ENCODE peak calls at places on chromosomes 13 and 19, in eight cellular contexts. S is GM12878, A is esophagus squamous epithelium, C is body of pancreas, U is IMR-90, Y is NB4, D is stomach, O is testis. T is an unnamed sample.
A peak's percentile ranks its signal among the peaks of the same experiment; 100 is the strongest.

GRCh38 chr13:106491463-106491862 is 44.0 kb downstream of the EFNB2 start:
- DNase-seq in U (no peak), D (no peak), S (no peak), A (no peak), C (no peak), Y (no peak), O (no peak), T (no peak)

GRCh38 chr13:51895906-51896888 is 34.4 kb downstream of the CCDC70 start:
- DNase-seq in A (no peak), C (peak; percentile 68), U (peak; percentile 61), Y (peak; percentile 79), D (peak; percentile 67), S (no peak), O (peak; percentile 70), T (peak; percentile 72)

GRCh38 chr19:48900477-48901452 is 653 bp downstream of the NUCB1 start:
- DNase-seq in A (no peak), S (no peak), D (no peak), C (no peak), Y (peak; percentile 48), O (no peak), U (peak; percentile 35), T (peak; percentile 73)

GRCh38 chr13:45500492-45501174 is 35.9 kb downstream of the COG3 start:
- DNase-seq in S (no peak), U (peak; percentile 96), C (no peak), D (no peak), Y (peak; percentile 70), A (no peak), O (no peak), T (peak; percentile 7)

GRCh38 chr13:90105276-90105675 is 1242.2 kb upstream of the MIR17HG start:
- DNase-seq in D (no peak), A (no peak), C (no peak), O (no peak), Y (no peak), S (no peak), U (no peak), T (no peak)

GRCh38 chr19:6501740-6502648 is at the start of gene TUBB4A:
- DNase-seq in Y (peak; percentile 32), D (no peak), S (no peak), U (no peak), O (peak; percentile 59), A (no peak), C (no peak), T (no peak)

GRCh38 chr13:75481176-75482069 is 546 bp downstream of the TBC1D4 start:
- DNase-seq in A (no peak), C (peak; percentile 38), D (peak; percentile 34), Y (peak; percentile 51), U (no peak), S (no peak), O (peak; percentile 34), T (peak; percentile 64)

GRCh38 chr19:48135411-48135810 is 24.8 kb upstream of the PLA2G4C start:
- DNase-seq in C (peak; percentile 17), D (no peak), A (no peak), Y (peak; percentile 49), S (no peak), U (no peak), O (no peak), T (peak; percentile 71)

GRCh38 chr19:39409207-39409885 is 2.7 kb downstream of the ZFP36 start:
- DNase-seq in C (peak; percentile 95), A (peak; percentile 79), S (no peak), O (peak; percentile 90), D (peak; percentile 97), U (peak; percentile 61), Y (peak; percentile 72), T (peak; percentile 83)

GRCh38 chr19:39409886-39410619 is 2.4 kb upstream of the PLEKHG2 start:
- DNase-seq in D (peak; percentile 76), C (peak; percentile 63), U (no peak), O (peak; percentile 84), Y (peak; percentile 80), A (no peak), S (no peak), T (peak; percentile 57)

GRCh38 chr19:39407394-39407643 is 672 bp downstream of the ZFP36 start:
- DNase-seq in O (no peak), U (no peak), A (peak; percentile 39), D (no peak), Y (no peak), C (no peak), S (no peak), T (no peak)

GRCh38 chr19:39407644-39408391 is 1.2 kb downstream of the ZFP36 start:
- DNase-seq in A (no peak), Y (no peak), C (peak; percentile 54), O (no peak), D (peak; percentile 76), S (no peak), U (no peak), T (peak; percentile 57)

GRCh38 chr19:39408392-39409206 is 2.0 kb downstream of the ZFP36 start:
- DNase-seq in U (peak; percentile 52), O (no peak), D (no peak), Y (no peak), S (no peak), A (no peak), C (peak; percentile 50), T (no peak)
- TF ChIP-seq POLR2A in U (peak; percentile 76), O (no peak), D (peak; percentile 47), Y (no peak), S (peak; percentile 76), A (no peak), C (no peak), T (peak; percentile 87)

GRCh38 chr13:39603424-39603947 is 493 bp upstream of the LHFPL6 start:
- DNase-seq in C (no peak), Y (peak; percentile 62), O (peak; percentile 63), U (peak; percentile 24), S (no peak), D (no peak), A (no peak), T (no peak)

GRCh38 chr13:39601636-39602035 is 1.4 kb downstream of the LHFPL6 start:
- DNase-seq in D (no peak), O (no peak), Y (no peak), U (no peak), A (no peak), S (no peak), C (no peak), T (no peak)

GRCh38 chr13:39602277-39602613 is 748 bp downstream of the LHFPL6 start:
- DNase-seq in S (no peak), D (no peak), Y (peak; percentile 85), O (no peak), C (no peak), U (no peak), A (no peak), T (peak; percentile 58)

GRCh38 chr13:39604736-39605135 is 1.7 kb upstream of the LHFPL6 start:
- DNase-seq in C (no peak), Y (no peak), A (no peak), O (no peak), S (no peak), D (no peak), U (no peak), T (no peak)

DNA sequence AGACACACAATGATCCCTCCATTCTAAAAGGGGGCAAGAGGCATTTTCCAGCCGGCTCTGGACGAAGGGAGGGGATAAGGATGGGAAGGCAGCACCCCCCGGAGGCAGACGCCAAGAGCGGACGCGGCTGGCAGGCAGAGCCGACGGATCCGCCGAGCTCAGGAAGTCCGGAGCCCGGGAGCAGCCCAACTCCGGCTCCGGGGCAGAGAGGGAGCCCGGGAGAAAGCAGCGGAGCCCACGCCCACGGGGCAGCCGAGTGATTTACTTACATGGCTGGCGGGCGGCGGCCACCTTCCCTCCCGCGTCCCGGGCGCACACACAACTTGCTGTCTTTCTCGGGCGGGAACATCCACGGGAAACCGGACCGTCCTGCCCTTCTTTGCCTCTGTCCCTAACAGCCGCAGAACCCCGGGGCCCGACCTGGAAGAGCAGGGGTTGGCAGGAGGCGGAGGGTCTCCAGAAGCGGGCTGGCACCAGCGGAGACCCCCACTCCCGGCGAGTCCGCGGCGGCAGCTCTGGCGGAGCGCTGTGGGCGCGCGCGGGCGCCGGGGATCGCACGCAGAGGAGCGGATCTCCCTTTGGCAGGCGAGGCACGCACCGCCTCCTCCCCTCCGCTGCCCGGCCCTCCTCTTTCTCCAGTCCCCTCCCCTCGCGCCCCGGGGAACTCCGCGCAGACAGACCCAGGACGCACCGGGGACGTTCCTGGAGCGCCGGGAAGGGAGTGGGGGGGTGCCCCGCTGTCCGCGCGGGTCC is at the start of gene LHFPL6:
- DNase-seq in Y (peak; percentile 86), A (no peak), D (peak; percentile 73), O (peak; percentile 90), C (peak; percentile 65), U (peak; percentile 77), S (no peak), T (peak; percentile 55)
- TF ChIP-seq POLR2A in Y (peak; percentile 64), A (no peak), D (no peak), O (no peak), C (peak; percentile 24), U (no peak), S (peak; percentile 53), T (no peak)

GRCh38 chr19:1906985-1907562 is 1.9 kb downstream of the ADAT3 start:
- DNase-seq in S (no peak), O (no peak), C (no peak), A (no peak), D (no peak), Y (no peak), U (no peak), T (no peak)

GRCh38 chr19:1905863-1906375 is 720 bp downstream of the ADAT3 start:
- DNase-seq in Y (no peak), A (no peak), D (no peak), O (no peak), S (no peak), U (no peak), C (no peak), T (no peak)

GRCh38 chr19:1905071-1905862 is at the start of the genes ADAT3 and SCAMP4:
- DNase-seq in Y (peak; percentile 97), U (peak; percentile 99), O (peak; percentile 99), D (peak; percentile 99), S (peak; percentile 94), C (peak; percentile 99), A (peak; percentile 92), T (peak; percentile 99)

GRCh38 chr19:1901940-1902404 is 3.2 kb upstream of the ADAT3 start:
- DNase-seq in A (no peak), O (no peak), D (peak; percentile 32), S (no peak), Y (peak; percentile 85), C (no peak), U (no peak), T (no peak)

DNA sequence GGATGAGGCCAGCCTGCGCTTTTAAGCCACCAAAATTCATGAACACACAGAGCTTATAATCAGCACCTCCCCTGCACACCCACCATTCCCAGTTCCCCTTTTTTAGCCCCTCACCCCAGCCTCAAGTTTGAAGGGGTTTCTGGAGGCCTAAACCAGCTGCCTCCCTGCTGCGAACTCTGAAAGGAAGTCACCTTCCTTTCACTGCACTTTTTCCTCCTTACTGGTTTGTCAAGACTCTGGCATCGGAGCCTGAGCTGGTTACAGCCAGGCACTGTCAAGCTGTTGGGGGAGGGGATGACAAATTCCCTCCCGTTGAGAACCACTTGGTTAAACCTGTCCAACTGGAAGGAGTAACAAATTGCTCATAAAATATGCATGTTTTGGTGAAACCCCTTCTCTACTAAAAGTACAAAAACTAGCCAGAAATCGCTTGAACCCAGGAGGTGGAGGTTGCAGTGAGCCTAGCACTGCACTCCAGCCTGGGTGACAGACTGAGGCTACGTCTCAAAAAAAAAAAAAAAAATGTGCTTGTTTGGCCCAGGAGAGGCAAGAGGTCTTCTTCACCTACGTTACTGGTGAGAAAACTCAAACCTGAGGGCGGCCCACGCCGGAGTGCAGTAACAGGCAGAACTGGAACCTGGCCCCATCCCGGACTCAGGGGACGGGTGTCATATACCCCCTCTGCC is 671 bp upstream of the ADAT3 start:
- DNase-seq in O (no peak), S (peak; percentile 86), Y (peak; percentile 94), A (no peak), C (peak; percentile 66), D (peak; percentile 70), U (no peak), T (peak; percentile 47)
- TF ChIP-seq POLR2A in O (no peak), S (peak; percentile 62), Y (no peak), A (no peak), C (peak; percentile 22), D (no peak), U (no peak), T (no peak)

GRCh38 chr19:50450369-50451222 is 17.9 kb downstream of the MYBPC2 start:
- DNase-seq in S (no peak), U (no peak), D (no peak), A (no peak), O (no peak), C (no peak), Y (no peak), T (no peak)
- TF ChIP-seq POLR2A in S (no peak), U (no peak), D (no peak), A (no peak), O (no peak), C (no peak), Y (no peak), T (no peak)

T was measured in erythroblast.